ENCODE peak calls at places on chromosomes 6 and 20, in eight cellular contexts. N, G, B, K, U, V, E and X are unnamed samples.
A peak's percentile ranks its signal among the peaks of the same experiment; 100 is the strongest.

GRCh38 chr6:29955783-29956182 is 13.5 kb downstream of the HLA-A start:
- DNase-seq in V (no peak), B (no peak), G (no peak), E (no peak), U (no peak), K (no peak), N (no peak), X (no peak)

GRCh38 chr6:130981409-130981808 is 81.6 kb downstream of the EPB41L2 start:
- DNase-seq in V (no peak), B (no peak), K (no peak), G (peak; percentile 70), N (no peak), U (no peak), E (peak; percentile 58), X (no peak)

GRCh38 chr20:3204124-3204794 is at the start of gene DDRGK1:
- DNase-seq in U (peak; percentile 80), V (peak; percentile 93), N (peak; percentile 84), B (peak; percentile 91), E (peak; percentile 27), K (peak; percentile 92), G (peak; percentile 91), X (peak; percentile 89)

GRCh38 chr20:10007747-10008146 is 27.0 kb upstream of the ANKEF1 start:
- DNase-seq in K (no peak), G (no peak), V (no peak), N (no peak), E (no peak), B (no peak), U (no peak), X (no peak)

GRCh38 chr6:101398716-101399626 is 5.5 kb downstream of the GRIK2 start:
- DNase-seq in K (no peak), G (no peak), V (no peak), U (no peak), B (no peak), E (no peak), N (no peak), X (peak; percentile 58)

GRCh38 chr20:62891111-62891510 is 29.5 kb upstream of the TCFL5 start:
- DNase-seq in V (no peak), K (no peak), E (no peak), B (no peak), N (peak; percentile 27), U (no peak), G (no peak), X (no peak)

GRCh38 chr6:70686548-70687133 is 19.0 kb downstream of the SMAP1 start:
- DNase-seq in B (no peak), U (no peak), G (no peak), K (no peak), E (no peak), V (no peak), N (no peak), X (no peak)

GRCh38 chr6:22045261-22045912 is 251.4 kb downstream of the PRL start:
- DNase-seq in G (no peak), B (no peak), V (no peak), U (no peak), E (no peak), K (no peak), N (no peak), X (no peak)

GRCh38 chr20:35059110-35059509 is 33.5 kb downstream of the TRPC4AP start:
- DNase-seq in G (no peak), K (no peak), U (no peak), V (no peak), N (no peak), E (no peak), B (no peak), X (no peak)

GRCh38 chr6:125303512-125303854 is 1.7 kb upstream of the HDDC2 start:
- DNase-seq in G (no peak), K (no peak), B (no peak), N (no peak), U (no peak), E (no peak), V (no peak), X (no peak)

GRCh38 chr20:37737806-37738442 is 44.1 kb downstream of the CTNNBL1 start:
- DNase-seq in U (no peak), G (no peak), K (no peak), B (peak; percentile 38), V (no peak), E (no peak), N (no peak), X (no peak)

GRCh38 chr6:158972241-158973233 is 27.5 kb downstream of the RSPH3 start:
- DNase-seq in E (peak; percentile 11), B (no peak), V (no peak), U (no peak), N (no peak), G (no peak), K (no peak), X (no peak)

GRCh38 chr6:139173172-139173571 is 38.3 kb downstream of the HECA start:
- DNase-seq in N (no peak), B (no peak), G (no peak), E (no peak), V (no peak), U (no peak), K (no peak), X (no peak)

GRCh38 chr6:24642061-24642460 is 3.9 kb downstream of the KIAA0319 start:
- DNase-seq in V (no peak), E (no peak), U (no peak), N (no peak), G (no peak), B (no peak), K (no peak), X (no peak)

GRCh38 chr20:62359491-62360121 is 7.5 kb downstream of the LAMA5 start:
- DNase-seq in E (no peak), U (no peak), N (no peak), G (peak; percentile 75), K (peak; percentile 73), V (no peak), B (peak; percentile 56), X (no peak)

GRCh38 chr20:32966881-32967781 is 37.1 kb downstream of the SUN5 start:
- DNase-seq in N (peak; percentile 44), U (peak; percentile 14), V (peak; percentile 45), E (no peak), G (no peak), B (no peak), K (no peak), X (peak; percentile 36)

GRCh38 chr6:35856250-35856649 is 51.1 kb downstream of the LHFPL5 start:
- DNase-seq in K (no peak), N (no peak), B (no peak), V (no peak), U (no peak), E (no peak), G (no peak), X (no peak)

GRCh38 chr6:134589512-134589911 is 271.6 kb upstream of the SGK1 start:
- DNase-seq in E (peak; percentile 98), V (no peak), U (no peak), N (no peak), G (no peak), B (no peak), K (no peak), X (no peak)

GRCh38 chr6:159193923-159194322 is 24.7 kb downstream of the FNDC1 start:
- DNase-seq in V (no peak), G (no peak), U (no peak), K (no peak), B (no peak), E (no peak), N (no peak), X (no peak)

GRCh38 chr20:39855056-39855455 is 834.0 kb downstream of the MAFB start:
- DNase-seq in E (no peak), V (no peak), B (no peak), N (no peak), K (no peak), U (no peak), G (no peak), X (no peak)

GRCh38 chr6:163329991-163330390 is 84.5 kb upstream of the QKI start:
- DNase-seq in U (no peak), G (no peak), K (no peak), N (no peak), B (no peak), V (no peak), E (no peak), X (peak; percentile 65)

GRCh38 chr6:124963416-124964083 is 1.3 kb downstream of the RNF217 start:
- DNase-seq in U (no peak), B (no peak), E (peak; percentile 56), N (no peak), K (no peak), V (no peak), G (no peak), X (no peak)

GRCh38 chr20:58524814-58525213 is 9.6 kb upstream of the APCDD1L start:
- DNase-seq in B (no peak), E (peak; percentile 44), N (no peak), G (no peak), V (no peak), K (no peak), U (no peak), X (no peak)

GRCh38 chr6:144811140-144811539 is 526.0 kb downstream of the UTRN start:
- DNase-seq in V (no peak), K (no peak), G (no peak), U (no peak), E (no peak), N (no peak), B (no peak), X (no peak)

GRCh38 chr6:107187630-107188029 is 72.3 kb upstream of the BEND3 start:
- DNase-seq in N (no peak), G (no peak), K (no peak), E (no peak), B (no peak), U (no peak), V (no peak), X (no peak)

GRCh38 chr20:43925215-43925614 is 10.6 kb downstream of the TOX2 start:
- DNase-seq in K (no peak), G (no peak), E (no peak), B (no peak), V (peak; percentile 37), N (no peak), U (no peak), X (no peak)
- H3K27ac ChIP-seq in K (no peak overlapping the region), G (no peak overlapping the region), E (peak overlapping the region; percentile 47), B (no peak overlapping the region), V (no peak overlapping the region), N (no peak overlapping the region), U (no peak overlapping the region), X (no peak overlapping the region)

GRCh38 chr6:87968435-87969278 is 79.0 kb upstream of the SPACA1 start:
- DNase-seq in E (no peak), U (no peak), N (no peak), K (peak; percentile 43), B (no peak), G (no peak), V (peak; percentile 74), X (peak; percentile 43)
- H3K4me3 ChIP-seq in E (peak overlapping the region; percentile 32), U (peak overlapping the region; percentile 7), N (peak overlapping the region; percentile 9), K (peak overlapping the region; percentile 22), B (peak overlapping the region; percentile 60), G (no peak overlapping the region), V (peak overlapping the region; percentile 37), X (peak overlapping the region; percentile 63)

GRCh38 chr20:325043-325888 is at the start of gene SOX12:
- DNase-seq in U (peak; percentile 95), B (peak; percentile 98), G (peak; percentile 97), V (peak; percentile 99), K (peak; percentile 99), E (no peak), N (peak; percentile 97), X (peak; percentile 99)
- TF ChIP-seq CTCF in U (no peak), B (no peak), G (no peak), V (no peak), K (no peak), E (no peak), N (no peak), X (no peak)

DNA sequence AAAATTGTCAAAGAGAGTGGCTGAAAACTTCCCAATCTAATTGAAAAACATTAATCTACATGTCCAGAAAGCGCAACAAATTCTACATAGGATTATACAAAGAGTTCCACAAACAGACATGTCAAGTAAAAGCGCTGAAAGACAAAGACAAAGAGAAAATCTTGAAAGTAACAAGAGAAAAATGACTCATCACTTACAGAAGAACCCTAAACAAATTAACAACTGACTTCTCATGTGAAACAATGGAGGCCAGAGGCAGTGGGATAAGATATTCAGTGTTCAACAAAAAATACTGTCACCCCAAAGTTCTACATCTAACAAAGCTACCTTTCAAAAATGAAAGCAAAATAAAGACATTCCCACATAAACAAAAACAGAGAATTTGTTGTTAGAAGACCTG is 2.0 kb upstream of the POM121L2 start:
- DNase-seq in K (no peak), U (no peak), G (no peak), E (no peak), N (no peak), V (no peak), B (no peak), X (no peak)
- H3K27ac ChIP-seq in K (no peak overlapping the region), U (no peak overlapping the region), G (no peak overlapping the region), E (no peak overlapping the region), N (no peak overlapping the region), V (no peak overlapping the region), B (no peak overlapping the region), X (no peak overlapping the region)